ENCODE peak calls at places on chromosomes 6 and 20, in four cellular contexts. H is BJ, J is Caco-2, T is transverse colon. X is an unnamed sample.

GRCh38 chr20:49395183-49395582 is 87.3 kb downstream of the KCNB1 start:
- DNase-seq in T (peak), J (no peak), H (no peak), X (no peak)

GRCh38 chr6:119479860-119480655 is 130.5 kb upstream of the MAN1A1 start:
- DNase-seq in J (no peak), T (no peak), H (no peak), X (peak)

GRCh38 chr6:137102851-137103492 is 58.2 kb upstream of the IL20RA start:
- DNase-seq in J (no peak), H (no peak), T (no peak), X (no peak)

GRCh38 chr6:153852034-153852433 is 187.0 kb upstream of the OPRM1 start:
- DNase-seq in J (no peak), H (no peak), T (no peak), X (no peak)

GRCh38 chr6:40997256-40997957 is 41.6 kb downstream of the UNC5CL start:
- DNase-seq in J (peak), H (peak), T (peak), X (peak)

GRCh38 chr6:11196511-11197174 is 35.8 kb downstream of the NEDD9 start:
- DNase-seq in T (no peak), J (no peak), H (peak), X (peak)

GRCh38 chr6:93366506-93366905 is 52.9 kb downstream of the EPHA7 start:
- DNase-seq in J (no peak), T (no peak), H (no peak), X (no peak)

GRCh38 chr6:40251609-40252008 is 317.3 kb upstream of the MOCS1 start:
- DNase-seq in H (no peak), T (peak), J (no peak), X (no peak)

GRCh38 chr6:106692112-106692822 is 62.9 kb downstream of the QRSL1 start:
- DNase-seq in T (peak), J (no peak), H (no peak), X (peak)

GRCh38 chr6:169521825-169522224 is 180.0 kb downstream of the WDR27 start:
- DNase-seq in J (no peak), T (no peak), H (no peak), X (no peak)

GRCh38 chr6:151452750-151453427 is 963 bp upstream of the RMND1 start:
- DNase-seq in T (peak), H (no peak), J (no peak), X (peak)

GRCh38 chr20:11409526-11409925 is 508.2 kb upstream of the BTBD3 start:
- DNase-seq in J (no peak), T (no peak), H (no peak), X (no peak)

GRCh38 chr6:166770216-166771116 is 143.4 kb upstream of the RPS6KA2 start:
- DNase-seq in T (no peak), H (no peak), J (no peak), X (peak)

GRCh38 chr6:166767191-166767590 is 140.1 kb upstream of the RPS6KA2 start:
- DNase-seq in T (no peak), J (no peak), H (no peak), X (no peak)

GRCh38 chr6:166768761-166769160 is 141.7 kb upstream of the RPS6KA2 start:
- DNase-seq in H (no peak), J (no peak), T (no peak), X (no peak)

GRCh38 chr6:166771701-166772100 is 144.7 kb upstream of the RPS6KA2 start:
- DNase-seq in T (no peak), H (no peak), J (no peak), X (no peak)

DNA sequence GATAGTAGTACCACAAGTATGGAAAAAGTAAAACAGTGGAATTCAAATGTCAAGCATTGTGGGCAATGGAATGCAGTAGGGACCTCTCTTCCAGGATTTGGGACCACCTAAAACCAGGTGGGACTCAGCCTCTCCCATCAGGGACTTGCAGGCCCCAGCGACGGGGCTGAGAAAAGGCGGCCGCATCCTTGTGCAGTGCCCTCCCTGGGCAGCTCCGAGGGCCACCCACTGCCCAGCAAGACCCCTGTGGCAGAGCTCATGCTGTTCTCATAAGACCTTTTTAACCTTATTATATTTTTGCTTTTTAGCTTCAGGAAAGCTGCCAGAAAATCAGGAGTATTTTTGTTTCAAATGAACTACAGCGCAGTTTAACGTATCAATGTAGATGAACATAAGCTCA is 142.6 kb upstream of the RPS6KA2 start:
- DNase-seq in T (no peak), H (no peak), J (no peak), X (no peak)
- TF ChIP-seq CTCF in T (no peak), H (no peak), J (no peak), X (no peak)

DNA sequence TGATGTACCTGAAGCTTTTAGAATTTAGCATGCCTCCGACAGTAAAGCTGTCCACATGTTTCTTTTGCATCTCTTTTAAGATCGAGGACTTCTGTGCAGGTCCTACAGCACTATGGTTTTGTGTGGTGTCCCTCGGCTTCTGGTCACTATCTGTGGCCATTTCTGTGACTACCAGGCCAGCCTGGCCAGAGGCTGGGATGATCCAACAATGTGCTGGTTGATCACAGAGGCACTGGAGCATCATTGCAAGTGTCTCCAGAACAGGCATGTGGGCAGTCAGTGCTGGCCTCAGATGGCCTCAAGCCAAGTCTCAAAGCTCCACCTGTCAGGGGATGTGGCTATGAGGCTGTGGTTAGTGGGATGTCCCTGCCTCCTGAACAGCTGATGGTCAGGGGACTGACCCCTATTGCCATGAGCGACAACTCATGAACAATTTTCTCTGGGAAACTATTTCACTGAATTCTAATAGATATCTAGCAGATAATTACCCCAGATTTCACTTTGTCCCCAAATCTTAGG is 136.6 kb downstream of the SYNDIG1 start:
- DNase-seq in H (no peak), T (no peak), J (no peak), X (no peak)
- H3K4me3 ChIP-seq in H (no peak), T (no peak), J (no peak), X (no peak)

GRCh38 chr20:62584671-62585512 is 57.4 kb upstream of the SLCO4A1 start:
- DNase-seq in J (no peak), T (no peak), H (no peak), X (no peak)
- TF ChIP-seq CTCF in J (no peak), T (no peak), H (no peak), X (no peak)

GRCh38 chr20:2754426-2754825 is 46.0 kb downstream of the CPXM1 start:
- DNase-seq in T (no peak), J (no peak), H (no peak), X (no peak)

GRCh38 chr20:2751347-2751867 is 49.0 kb downstream of the CPXM1 start:
- DNase-seq in J (peak), T (no peak), H (no peak), X (no peak)

GRCh38 chr20:2753456-2754040 is 46.9 kb downstream of the CPXM1 start:
- DNase-seq in H (no peak), T (no peak), J (no peak), X (no peak)

GRCh38 chr20:2751868-2752630 is 48.4 kb downstream of the CPXM1 start:
- DNase-seq in T (peak), J (peak), H (no peak), X (no peak)

GRCh38 chr20:2752631-2753455 is 47.6 kb downstream of the CPXM1 start:
- DNase-seq in T (peak), H (no peak), J (peak), X (peak)
- H3K4me3 ChIP-seq in T (peak), H (peak), J (peak), X (peak)

DNA sequence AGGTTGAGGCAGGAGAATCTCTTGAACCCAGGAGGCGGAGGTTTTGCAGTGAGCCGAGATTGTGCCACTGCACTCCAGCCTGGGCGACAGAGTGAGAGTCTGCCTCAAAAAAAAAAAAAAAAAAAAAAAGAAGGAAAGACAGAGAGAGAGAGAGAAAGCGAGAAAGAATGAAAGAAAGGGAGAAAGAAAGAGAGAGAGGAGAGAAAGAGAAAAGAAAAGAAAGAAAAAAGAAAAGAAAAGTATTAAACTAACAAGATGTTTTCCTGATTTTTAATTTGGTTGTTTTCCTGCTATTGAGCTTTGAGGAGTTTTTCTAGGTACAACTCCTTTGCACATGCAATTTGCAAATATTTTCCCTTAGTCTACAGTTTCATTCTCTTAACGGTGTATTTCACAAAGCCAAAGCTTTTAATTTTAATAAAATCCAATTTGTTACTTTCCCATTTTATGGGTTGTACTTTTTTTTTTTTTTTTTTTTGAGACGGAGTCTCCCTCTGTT is 10.8 kb upstream of the TRERF1 start:
- DNase-seq in T (no peak), H (no peak), J (no peak), X (no peak)
- TF ChIP-seq CTCF in T (no peak), H (no peak), J (no peak), X (no peak)

DNA sequence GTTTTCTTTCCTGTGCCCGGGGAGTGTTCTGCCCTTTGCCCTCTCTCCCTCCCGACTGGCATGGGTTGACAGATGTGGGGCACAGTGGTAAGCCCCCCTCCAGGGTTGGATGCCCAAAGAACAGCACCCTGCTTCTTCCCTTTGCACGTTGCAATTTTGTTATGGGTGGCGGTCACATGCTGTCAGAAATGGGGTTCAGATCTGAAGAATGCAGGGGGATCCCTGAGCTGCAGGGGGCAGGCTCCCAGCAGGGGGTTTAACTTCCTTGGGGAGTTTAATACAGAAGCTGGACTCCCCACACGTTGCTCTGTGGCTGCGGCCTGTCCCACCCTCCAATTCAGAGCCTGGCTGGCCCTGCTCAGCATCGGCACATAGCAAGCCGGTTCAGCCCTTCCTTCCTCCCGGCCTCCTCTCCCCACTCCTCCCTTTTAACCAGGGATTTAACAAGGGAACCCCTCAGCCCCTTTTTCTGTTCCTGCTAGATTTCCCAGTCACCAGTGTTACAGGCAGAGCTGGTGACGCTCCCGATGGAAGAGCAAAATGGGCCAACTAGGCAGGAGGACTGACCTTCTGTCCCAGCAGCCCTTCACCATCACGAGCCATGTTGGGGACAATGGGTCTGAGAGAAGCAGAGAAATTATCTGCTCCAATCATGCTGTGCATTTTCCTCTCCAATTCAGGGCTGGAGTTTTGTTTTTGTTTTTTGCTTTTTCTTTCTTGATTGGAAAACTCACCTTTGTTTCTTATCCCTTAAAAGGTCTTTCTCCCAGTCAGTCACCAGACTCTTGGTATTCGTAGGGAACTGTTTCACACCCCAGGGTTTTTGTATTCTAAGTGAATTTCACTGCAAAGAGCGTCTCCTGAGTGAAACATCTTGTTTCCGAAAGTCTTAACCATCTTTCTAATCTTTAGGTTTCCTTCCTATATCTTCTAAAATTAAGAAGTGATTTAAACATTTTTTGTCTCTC is 6.8 kb downstream of the FOXF2 start:
- DNase-seq in J (no peak), H (no peak), T (no peak), X (no peak)
- H3K4me3 ChIP-seq in J (no peak), H (peak), T (no peak), X (no peak)